ENCODE peak calls at places on chromosomes 11 and 22, in seven cellular contexts. W, T, U, N, Y, G and Z are unnamed samples.

GRCh38 chr11:128304666-128305485 is 282.5 kb downstream of the ETS1 start:
- DNase-seq in W (no peak), U (no peak), G (no peak), T (no peak), N (no peak), Y (no peak), Z (no peak)

GRCh38 chr11:112977620-112978212 is 16.5 kb downstream of the NCAM1 start:
- DNase-seq in W (no peak), G (no peak), T (no peak), U (peak), N (no peak), Y (peak), Z (peak)

GRCh38 chr11:35180311-35181233 is 41.6 kb downstream of the CD44 start:
- DNase-seq in T (no peak), Y (no peak), W (no peak), G (no peak), U (peak), N (peak), Z (peak)

GRCh38 chr11:107953506-107953905 is 25.3 kb downstream of the RAB39A start:
- DNase-seq in N (no peak), W (no peak), Y (no peak), U (no peak), T (no peak), G (no peak), Z (no peak)

GRCh38 chr22:40666151-40666848 is 13.0 kb upstream of the MCHR1 start:
- DNase-seq in U (no peak), T (no peak), W (no peak), Y (no peak), G (no peak), N (no peak), Z (peak)

GRCh38 chr11:118623291-118623655 is 15.9 kb downstream of the PHLDB1 start:
- DNase-seq in Y (no peak), N (no peak), W (peak), G (no peak), T (no peak), U (no peak), Z (peak)

GRCh38 chr22:36160499-36160942 is at the start of gene APOL3:
- DNase-seq in U (no peak), Y (no peak), W (peak), T (no peak), G (peak), N (no peak), Z (peak)

GRCh38 chr22:50008151-50009040 is 4.2 kb downstream of the IL17REL start:
- DNase-seq in N (peak), W (peak), U (no peak), T (no peak), G (no peak), Y (peak), Z (no peak)

GRCh38 chr22:44256860-44257560 is 55.7 kb downstream of the SHISAL1 start:
- DNase-seq in W (no peak), T (no peak), N (no peak), U (peak), Y (no peak), G (no peak), Z (no peak)

GRCh38 chr11:62592216-62592815 is 993 bp upstream of the TUT1 start:
- DNase-seq in N (no peak), T (no peak), Y (no peak), G (no peak), W (no peak), U (no peak), Z (no peak)

GRCh38 chr22:24146791-24147353 is 34.4 kb upstream of the SUSD2 start:
- DNase-seq in G (peak), W (no peak), Y (peak), T (no peak), U (peak), N (peak), Z (peak)

GRCh38 chr11:2377511-2378443 is 667 bp downstream of the CD81 start:
- DNase-seq in G (no peak), T (no peak), N (peak), W (peak), U (peak), Y (peak), Z (peak)

GRCh38 chr22:28023774-28024173 is 104.7 kb upstream of the PITPNB start:
- DNase-seq in T (no peak), Y (no peak), U (no peak), W (no peak), G (no peak), N (no peak), Z (no peak)

GRCh38 chr22:28023036-28023435 is 104.0 kb upstream of the PITPNB start:
- DNase-seq in T (no peak), Y (no peak), N (no peak), U (no peak), G (no peak), W (no peak), Z (no peak)

GRCh38 chr22:28025866-28026575 is 107.0 kb upstream of the PITPNB start:
- DNase-seq in U (no peak), W (no peak), N (no peak), G (no peak), Y (no peak), T (no peak), Z (no peak)

GRCh38 chr22:28025333-28025732 is 106.3 kb upstream of the PITPNB start:
- DNase-seq in U (no peak), T (no peak), W (no peak), N (no peak), Y (no peak), G (no peak), Z (no peak)

DNA sequence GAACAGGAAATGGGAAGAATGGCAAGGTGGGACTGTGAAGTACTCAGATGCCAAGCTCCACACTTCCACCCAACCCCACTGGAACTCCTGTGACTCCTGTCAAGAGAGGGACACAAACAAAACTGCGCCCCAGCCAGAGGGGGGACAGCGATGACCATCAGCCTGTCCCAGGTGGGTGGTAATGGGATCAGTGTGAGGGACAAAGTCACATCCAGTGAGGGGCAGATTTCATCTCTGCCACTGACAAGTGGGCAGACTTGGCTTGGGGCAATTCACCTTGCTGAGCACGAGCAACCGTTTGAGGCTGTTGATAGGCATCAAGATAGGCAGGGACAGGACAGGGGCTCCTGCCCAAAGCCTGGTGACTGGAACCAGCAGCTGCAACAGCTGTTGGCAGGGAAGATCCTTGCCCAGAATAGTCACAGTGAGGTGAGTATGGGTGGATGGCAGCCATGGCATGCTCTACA is 105.4 kb upstream of the PITPNB start:
- DNase-seq in U (no peak), W (no peak), N (no peak), T (no peak), Y (no peak), G (no peak), Z (no peak)
- H3K27ac ChIP-seq in U (no peak), W (no peak), N (no peak), T (no peak), Y (no peak), G (no peak), Z (no peak)

DNA sequence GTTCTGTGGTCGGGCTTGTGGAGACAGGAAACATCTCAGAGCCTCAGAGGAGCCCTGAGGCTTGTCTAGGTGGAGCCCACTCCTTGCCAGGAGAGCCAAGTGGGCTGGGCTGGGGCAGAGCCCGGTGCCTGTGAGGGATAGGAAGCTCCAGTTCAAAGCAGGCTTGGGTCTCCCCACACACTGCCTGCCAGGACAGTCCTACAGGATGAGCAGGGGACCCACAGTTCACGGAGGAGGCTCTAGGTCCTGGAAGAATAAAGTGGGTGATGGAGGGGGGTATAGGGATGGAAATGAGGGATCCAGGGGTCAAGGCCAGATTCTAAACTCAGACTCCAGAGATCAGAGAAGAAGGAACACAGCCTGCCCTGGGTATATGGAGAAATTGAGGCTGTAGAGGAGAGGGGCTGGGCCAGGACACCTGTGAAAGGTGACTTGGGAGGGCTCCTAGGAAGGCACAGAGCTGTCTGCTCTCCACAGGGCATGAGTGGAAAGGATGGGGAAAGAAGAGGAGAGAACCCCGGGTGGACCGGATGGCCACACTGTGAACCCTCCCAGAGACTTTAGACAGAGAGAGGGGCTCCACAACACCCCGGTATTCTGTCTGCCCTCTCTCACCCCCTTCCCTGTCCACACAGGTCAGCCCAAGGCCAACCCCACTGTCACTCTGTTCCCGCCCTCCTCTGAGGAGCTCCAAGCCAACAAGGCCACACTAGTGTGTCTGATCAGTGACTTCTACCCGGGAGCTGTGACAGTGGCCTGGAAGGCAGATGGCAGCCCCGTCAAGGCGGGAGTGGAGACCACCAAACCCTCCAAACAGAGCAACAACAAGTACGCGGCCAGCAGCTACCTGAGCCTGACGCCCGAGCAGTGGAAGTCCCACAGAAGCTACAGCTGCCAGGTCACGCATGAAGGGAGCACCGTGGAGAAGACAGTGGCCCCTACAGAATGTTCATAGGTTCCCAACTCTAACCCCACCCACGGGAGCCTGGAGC is 7.4 kb downstream of the IGLL5 start:
- DNase-seq in Y (no peak), W (no peak), G (peak), N (no peak), T (no peak), U (no peak), Z (no peak)
- H2AFZ ChIP-seq in Y (no peak), W (no peak), G (no peak), N (no peak), T (no peak), U (no peak), Z (no peak)

GRCh38 chr11:79235696-79236095 is 205.1 kb downstream of the TENM4 start:
- DNase-seq in U (no peak), W (no peak), G (no peak), T (no peak), N (no peak), Y (no peak), Z (no peak)

GRCh38 chr11:79241205-79241604 is 199.6 kb downstream of the TENM4 start:
- DNase-seq in G (no peak), N (no peak), W (no peak), U (no peak), T (no peak), Y (no peak), Z (no peak)

GRCh38 chr11:79236541-79236971 is 204.3 kb downstream of the TENM4 start:
- DNase-seq in N (no peak), Y (no peak), W (no peak), G (no peak), T (no peak), U (peak), Z (peak)

GRCh38 chr11:79237111-79237510 is 203.7 kb downstream of the TENM4 start:
- DNase-seq in W (no peak), U (no peak), T (no peak), G (no peak), N (no peak), Y (no peak), Z (peak)

DNA sequence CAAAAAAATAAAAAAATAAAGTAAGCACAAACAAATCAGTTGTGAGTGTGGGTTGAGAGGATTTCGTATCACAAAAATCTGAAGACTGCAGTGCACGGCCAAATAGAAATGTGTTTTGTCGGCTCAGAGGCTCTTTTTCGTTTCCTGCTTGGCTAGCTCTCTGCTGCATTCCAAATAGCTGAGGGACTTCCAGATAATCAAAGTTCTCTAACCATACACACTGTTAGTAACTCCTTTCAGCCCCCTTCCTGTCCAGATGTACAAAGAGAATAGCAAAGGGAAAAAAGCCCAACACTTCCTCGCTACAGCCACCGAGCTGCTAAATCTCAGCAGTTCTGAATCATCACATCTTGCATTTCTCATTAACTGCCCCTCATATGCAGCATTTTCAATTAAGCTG is 203.2 kb downstream of the TENM4 start:
- DNase-seq in G (no peak), N (no peak), U (no peak), W (no peak), T (no peak), Y (peak), Z (peak)
- TF ChIP-seq EZH2phosphoT487 in G (no peak), N (no peak), U (no peak), W (no peak), T (no peak), Y (no peak), Z (no peak)

DNA sequence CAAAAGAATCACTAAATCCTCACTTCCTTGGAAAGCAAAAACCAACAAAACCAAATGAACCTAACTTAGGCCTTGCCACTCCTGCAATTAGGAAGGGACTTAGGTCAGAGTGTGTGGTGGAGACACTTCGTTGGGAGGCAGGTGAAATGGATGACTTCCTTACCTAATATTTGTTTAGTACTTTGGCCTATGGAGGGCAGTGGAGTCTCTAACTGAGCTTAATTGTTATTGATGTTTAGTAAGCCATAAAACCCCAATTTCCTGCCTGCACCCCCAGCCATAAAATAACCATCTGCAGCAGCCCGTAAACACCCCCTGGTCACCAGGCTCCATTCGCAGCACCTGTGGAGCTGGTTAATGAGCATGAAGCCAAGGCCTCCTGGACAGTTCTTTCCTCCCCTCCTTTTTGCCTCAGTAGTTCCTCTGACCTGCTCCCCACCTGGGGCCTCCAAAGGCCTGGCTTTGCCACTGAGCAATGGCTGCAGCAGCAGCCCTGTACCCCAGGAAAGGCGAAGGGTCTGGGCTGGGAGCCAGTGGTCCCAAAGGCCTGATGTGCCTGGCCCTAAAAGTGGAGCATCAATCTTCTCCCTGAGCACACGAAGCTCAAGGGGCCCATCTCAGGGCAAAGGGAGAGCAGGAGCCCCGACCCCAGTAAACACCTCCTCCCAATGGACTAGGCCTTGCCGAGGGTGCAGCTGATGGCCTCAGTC is 15.6 kb upstream of the SYT13 start:
- DNase-seq in T (no peak), U (no peak), N (no peak), W (no peak), G (no peak), Y (no peak), Z (no peak)
- H3K27ac ChIP-seq in T (no peak), U (no peak), N (no peak), W (no peak), G (no peak), Y (no peak), Z (no peak)

GRCh38 chr11:47149781-47150180 is 26.9 kb downstream of the ARFGAP2 start:
- DNase-seq in N (no peak), U (no peak), G (no peak), W (no peak), T (no peak), Y (no peak), Z (no peak)

GRCh38 chr11:47154738-47155570 is 21.7 kb downstream of the ARFGAP2 start:
- DNase-seq in G (no peak), T (no peak), Y (no peak), N (no peak), U (no peak), W (no peak), Z (no peak)

GRCh38 chr11:47152953-47153950 is 23.4 kb downstream of the ARFGAP2 start:
- DNase-seq in N (peak), Y (peak), T (no peak), G (peak), W (peak), U (peak), Z (peak)

GRCh38 chr11:47148903-47149535 is 27.7 kb downstream of the ARFGAP2 start:
- DNase-seq in W (no peak), U (no peak), T (no peak), N (no peak), Y (no peak), G (no peak), Z (peak)

DNA sequence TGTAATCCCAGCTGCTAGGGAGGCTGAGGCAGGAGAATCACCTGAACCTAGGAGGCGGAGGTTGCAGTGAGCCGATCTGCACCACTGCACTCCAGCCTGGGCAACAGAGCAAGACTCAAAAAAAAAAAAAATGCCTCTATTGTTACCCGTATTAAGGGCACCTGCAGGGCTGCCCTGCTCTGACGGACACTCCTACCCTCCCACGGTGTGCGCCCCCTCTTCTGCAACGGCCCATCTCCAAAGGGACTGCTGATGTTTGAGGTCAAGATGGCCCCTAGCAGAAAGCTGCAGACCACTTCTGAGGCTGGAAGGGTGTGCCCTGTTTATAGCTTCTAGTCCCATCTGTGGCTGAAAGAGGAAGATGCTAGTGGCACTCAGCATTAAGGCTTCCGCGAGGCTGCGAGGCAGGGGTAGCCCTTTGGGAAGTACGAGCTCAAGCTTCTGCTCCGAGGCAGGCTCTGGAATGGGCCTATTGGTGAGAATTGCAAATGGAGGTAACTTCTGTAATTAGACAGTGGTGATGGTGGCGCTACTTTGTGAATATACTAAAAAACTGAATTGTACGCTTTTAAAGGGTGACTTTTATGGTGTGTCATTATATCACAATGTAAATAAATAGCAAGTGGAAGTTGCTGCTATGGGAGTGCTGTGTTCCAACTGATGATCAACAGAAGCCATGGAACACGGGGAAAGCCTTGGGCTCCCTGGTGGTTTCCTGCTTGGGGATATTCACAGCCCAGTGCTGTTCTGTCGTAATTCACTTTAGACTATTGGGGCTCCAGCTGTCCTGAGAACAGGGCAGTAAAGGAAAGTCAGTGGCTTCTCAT is 24.3 kb downstream of the ARFGAP2 start:
- DNase-seq in N (no peak), Y (no peak), W (no peak), T (no peak), U (no peak), G (no peak), Z (no peak)
- H2AFZ ChIP-seq in N (no peak), Y (no peak), W (no peak), T (no peak), U (no peak), G (no peak), Z (no peak)

DNA sequence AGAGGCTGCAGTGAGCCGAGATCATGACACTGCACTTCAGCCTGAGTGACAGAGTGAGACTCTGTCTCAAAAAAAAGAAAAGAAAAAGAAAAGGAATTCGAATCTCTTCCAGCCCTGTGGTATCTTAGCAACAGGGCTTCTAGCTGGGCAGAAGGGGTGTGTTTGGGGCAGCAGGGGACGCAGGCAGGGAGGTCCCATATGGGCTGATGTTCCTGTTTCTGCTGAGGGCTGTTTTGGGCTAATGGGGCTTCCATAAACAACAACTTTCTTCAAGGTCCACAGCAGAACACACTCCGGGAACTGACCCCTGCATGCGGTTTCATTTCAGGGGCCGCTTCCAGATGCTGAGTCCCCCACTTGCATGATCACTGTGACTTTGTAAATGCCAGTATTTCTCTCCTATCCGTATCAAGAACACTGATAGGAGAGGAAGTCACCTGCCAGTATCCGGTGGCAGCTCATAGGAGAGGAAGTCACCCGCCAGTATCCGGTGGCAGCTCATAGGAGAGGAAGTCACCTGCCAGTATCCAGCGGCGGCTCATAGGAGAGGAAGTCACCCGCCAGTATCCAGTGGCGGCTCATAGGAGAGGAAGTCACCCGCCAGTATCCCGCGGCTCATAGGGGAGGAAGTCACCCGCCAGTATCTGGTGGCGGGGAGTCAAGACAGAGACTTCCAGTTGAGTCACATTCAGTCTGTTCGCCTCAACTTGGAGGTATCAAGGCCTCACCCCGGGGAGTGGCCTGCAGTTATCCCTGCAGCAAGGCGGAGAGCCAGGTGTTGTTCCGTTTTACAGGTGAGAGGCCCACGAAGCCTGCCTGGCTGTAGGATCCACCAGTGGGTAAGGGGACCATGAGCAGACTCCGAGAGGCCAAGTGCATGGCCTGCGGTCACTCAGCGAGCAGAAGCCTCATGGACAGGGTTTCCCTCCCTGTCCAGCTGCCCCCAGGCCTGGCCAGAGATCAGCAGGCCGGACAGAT is 8.3 kb upstream of the FGF19 start:
- DNase-seq in U (peak), W (no peak), Y (no peak), T (peak), N (peak), G (no peak), Z (no peak)
- TF ChIP-seq EZH2phosphoT487 in U (no peak), W (no peak), Y (no peak), T (no peak), N (no peak), G (no peak), Z (no peak)